ENCODE peak calls at places on chromosomes 1 and 21, in six cellular contexts. R, G, X, B, J and D are unnamed samples.

GRCh38 chr1:86156571-86157455 is at the start of gene COL24A1:
- DNase-seq in B (peak), R (no peak), G (peak), X (no peak), J (no peak), D (peak)

GRCh38 chr1:168368131-168368530 is 87.5 kb downstream of the TBX19 start:
- DNase-seq in X (no peak), J (no peak), B (no peak), G (no peak), R (no peak), D (no peak)

GRCh38 chr1:55070765-55071164 is 31.4 kb downstream of the PCSK9 start:
- DNase-seq in R (no peak), G (peak), B (no peak), X (no peak), J (no peak), D (no peak)

GRCh38 chr1:58812926-58813325 is 29.1 kb upstream of the JUN start:
- DNase-seq in X (no peak), J (peak), B (no peak), R (peak), G (no peak), D (no peak)

GRCh38 chr1:1106510-1107221 is 9.2 kb downstream of the C1orf159 start:
- DNase-seq in X (no peak), B (no peak), R (no peak), J (no peak), G (peak), D (no peak)

GRCh38 chr1:116105996-116106395 is 5.2 kb upstream of the MAB21L3 start:
- DNase-seq in J (no peak), G (no peak), R (no peak), X (no peak), B (no peak), D (no peak)

GRCh38 chr1:22454476-22455056 is 2.9 kb downstream of the ZBTB40 start:
- DNase-seq in X (no peak), B (no peak), J (no peak), R (no peak), G (no peak), D (no peak)

GRCh38 chr1:169892819-169893644 is 664 bp downstream of the SCYL3 start:
- DNase-seq in B (peak), X (no peak), G (no peak), J (no peak), R (no peak), D (peak)

GRCh38 chr21:41433566-41433965 is 7.5 kb downstream of the MX1 start:
- DNase-seq in B (no peak), G (no peak), R (no peak), X (no peak), J (no peak), D (no peak)

GRCh38 chr21:45539796-45540600 is 2.2 kb downstream of the SLC19A1 start:
- DNase-seq in B (no peak), G (peak), J (no peak), R (no peak), X (peak), D (peak)

GRCh38 chr1:206674745-206675175 is 9.9 kb upstream of the MAPKAPK2 start:
- DNase-seq in J (no peak), R (no peak), G (peak), B (peak), X (peak), D (no peak)

GRCh38 chr1:23736437-23737134 is 6.7 kb upstream of the ELOA start:
- DNase-seq in B (no peak), G (no peak), R (no peak), J (no peak), X (no peak), D (no peak)

GRCh38 chr1:236417325-236417724 is 23.2 kb downstream of the EDARADD start:
- DNase-seq in G (no peak), X (no peak), B (no peak), R (no peak), J (no peak), D (no peak)

GRCh38 chr21:17250651-17251294 is 262.1 kb upstream of the CXADR start:
- DNase-seq in B (no peak), G (no peak), J (no peak), X (no peak), R (no peak), D (no peak)

GRCh38 chr1:1440941-1441888 is 5.7 kb downstream of the VWA1 start:
- DNase-seq in X (no peak), G (peak), B (no peak), R (peak), J (peak), D (peak)

GRCh38 chr1:1947493-1947892 is 28.4 kb upstream of the TMEM52 start:
- DNase-seq in X (no peak), G (peak), B (no peak), J (no peak), R (no peak), D (no peak)

GRCh38 chr1:118563969-118564951 is 379.2 kb upstream of the SPAG17 start:
- DNase-seq in J (no peak), B (no peak), R (no peak), X (no peak), G (no peak), D (no peak)

GRCh38 chr1:218468707-218469106 is 123.6 kb downstream of the TGFB2 start:
- DNase-seq in G (no peak), B (no peak), R (no peak), J (no peak), X (no peak), D (no peak)

GRCh38 chr1:224565186-224565585 is 50.9 kb upstream of the CNIH3 start:
- DNase-seq in B (peak), G (no peak), R (no peak), X (no peak), J (no peak), D (no peak)

GRCh38 chr1:231500666-231501065 is 27.8 kb upstream of the TSNAX start:
- DNase-seq in J (no peak), G (no peak), X (no peak), B (no peak), R (no peak), D (no peak)

GRCh38 chr1:228374711-228375577 is 31.7 kb downstream of the TRIM11 start:
- DNase-seq in J (no peak), R (no peak), G (peak), X (peak), B (peak), D (no peak)

GRCh38 chr1:24963099-24963872 is 33.2 kb upstream of the RUNX3 start:
- DNase-seq in X (no peak), J (no peak), B (no peak), R (no peak), G (no peak), D (peak)

GRCh38 chr1:225915538-225915991 is 8.5 kb downstream of the PYCR2 start:
- DNase-seq in R (no peak), X (no peak), J (no peak), G (no peak), B (no peak), D (no peak)

GRCh38 chr1:1253972-1254666 is 7.6 kb upstream of the C1QTNF12 start:
- DNase-seq in B (no peak), R (no peak), J (no peak), G (no peak), X (no peak), D (no peak)

GRCh38 chr21:17454315-17455027 is 58.4 kb upstream of the CXADR start:
- DNase-seq in B (peak), R (no peak), G (no peak), J (no peak), X (no peak), D (peak)

GRCh38 chr1:212819704-212820103 is 27.7 kb downstream of the SPATA45 start:
- DNase-seq in X (no peak), J (no peak), G (no peak), R (no peak), B (peak), D (no peak)

GRCh38 chr21:42711667-42712066 is 58.2 kb downstream of the PDE9A start:
- DNase-seq in B (no peak), X (no peak), J (no peak), G (no peak), R (no peak), D (no peak)

GRCh38 chr1:155113450-155113985 is 14.2 kb upstream of the EFNA1 start:
- DNase-seq in B (no peak), R (no peak), X (no peak), J (no peak), G (no peak), D (no peak)

GRCh38 chr1:236851871-236852270 is 56.8 kb downstream of the MTR start:
- DNase-seq in B (peak), G (no peak), R (no peak), J (no peak), X (no peak), D (no peak)

GRCh38 chr1:172359531-172359991 is 60.9 kb upstream of the C1orf105 start:
- DNase-seq in R (no peak), X (no peak), J (no peak), B (peak), G (no peak), D (no peak)

GRCh38 chr1:172356620-172357019 is 63.9 kb upstream of the C1orf105 start:
- DNase-seq in R (no peak), G (no peak), B (peak), J (no peak), X (no peak), D (no peak)

GRCh38 chr1:172360511-172360910 is 60.0 kb upstream of the C1orf105 start:
- DNase-seq in X (no peak), J (no peak), G (no peak), B (no peak), R (no peak), D (no peak)

GRCh38 chr1:172360960-172361359 is 59.5 kb upstream of the C1orf105 start:
- DNase-seq in G (no peak), B (no peak), J (no peak), X (no peak), R (no peak), D (no peak)

GRCh38 chr1:172357753-172358152 is 62.7 kb upstream of the C1orf105 start:
- DNase-seq in B (no peak), G (no peak), J (no peak), R (no peak), X (no peak), D (no peak)
- H3K4me3 ChIP-seq in B (no peak), G (no peak), J (peak), R (no peak), X (peak), D (no peak)

GRCh38 chr1:161096015-161096414 is 2.1 kb upstream of the KLHDC9 start:
- DNase-seq in X (no peak), G (no peak), B (no peak), R (no peak), J (no peak), D (no peak)

GRCh38 chr1:161100534-161100933 is 2.4 kb downstream of the KLHDC9 start:
- DNase-seq in G (no peak), R (no peak), B (no peak), X (no peak), J (no peak), D (no peak)

GRCh38 chr1:161096514-161096913 is 1.6 kb upstream of the KLHDC9 start:
- DNase-seq in G (no peak), B (peak), J (no peak), X (no peak), R (no peak), D (no peak)

GRCh38 chr1:161098161-161099068 is at the start of gene KLHDC9:
- DNase-seq in B (peak), J (peak), G (peak), X (no peak), R (peak), D (peak)

DNA sequence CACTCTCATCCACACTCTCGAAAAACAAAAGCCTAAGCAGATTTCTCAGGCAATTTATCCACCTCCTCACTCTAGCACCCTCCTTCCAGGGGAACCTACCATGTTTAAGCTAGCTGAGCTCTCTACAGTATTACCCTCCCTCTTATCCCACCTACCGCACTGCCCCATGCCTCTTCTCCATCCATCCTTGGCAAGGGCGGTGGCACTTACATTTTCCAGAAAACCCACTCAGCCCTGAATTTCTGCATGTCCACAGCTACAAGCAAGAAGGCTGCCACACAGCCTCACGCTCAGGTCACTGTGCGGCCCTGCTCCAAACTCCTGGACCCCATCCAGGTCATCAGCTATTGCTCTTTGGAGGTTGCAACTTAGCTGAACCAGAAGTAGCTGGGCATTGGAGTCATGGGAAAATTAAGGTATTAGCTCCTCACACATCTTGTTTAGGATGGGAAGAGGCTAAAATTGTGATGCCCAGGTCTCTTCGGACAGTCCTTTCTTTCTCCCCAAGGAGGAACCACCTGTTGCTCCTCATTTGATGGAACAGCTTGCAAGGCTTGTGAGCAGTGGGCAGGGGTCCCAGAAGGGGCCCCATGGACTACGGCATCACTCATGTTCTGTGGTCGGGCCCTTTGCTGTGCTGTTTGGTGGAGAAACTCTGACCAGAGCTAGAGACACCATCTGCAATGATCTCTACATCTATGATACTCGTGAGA is 1.1 kb downstream of the KLHDC9 start:
- DNase-seq in R (no peak), X (no peak), G (no peak), J (no peak), B (no peak), D (no peak)
- H3K4me3 ChIP-seq in R (no peak), X (peak), G (no peak), J (no peak), B (no peak), D (no peak)

DNA sequence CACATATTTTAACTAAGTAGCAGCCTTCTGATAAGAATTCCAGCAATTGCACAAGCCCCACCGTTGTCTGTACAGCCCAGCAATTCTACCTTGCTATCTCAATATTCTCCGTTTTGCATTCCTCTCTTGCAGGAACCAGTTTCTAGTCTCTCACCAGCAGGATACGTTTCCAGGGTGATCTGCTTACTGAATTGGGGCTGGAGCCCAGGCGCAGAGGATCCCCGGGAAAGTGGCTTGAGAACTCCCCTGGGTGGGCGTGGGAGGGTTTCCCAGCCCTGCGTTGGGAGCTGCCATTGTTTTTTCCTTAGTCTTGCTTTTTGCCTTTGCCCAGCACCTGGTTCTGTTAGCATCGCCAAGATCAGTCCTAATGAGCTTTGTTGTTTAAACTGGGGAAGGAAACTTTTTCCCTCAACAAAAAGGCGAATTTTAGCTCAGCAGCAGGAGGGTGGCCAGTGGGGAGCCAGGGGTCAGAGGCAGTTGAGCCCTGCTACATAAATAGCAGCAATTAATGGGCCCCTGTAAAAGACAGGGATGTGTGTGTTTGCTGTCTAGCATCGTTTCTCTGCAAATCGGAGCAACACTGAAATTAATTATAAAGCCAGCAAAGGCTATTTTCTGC is 36.4 kb downstream of the HUNK start:
- DNase-seq in G (no peak), R (no peak), B (peak), J (no peak), X (no peak), D (no peak)
- H3K4me3 ChIP-seq in G (no peak), R (no peak), B (no peak), J (no peak), X (no peak), D (no peak)

DNA sequence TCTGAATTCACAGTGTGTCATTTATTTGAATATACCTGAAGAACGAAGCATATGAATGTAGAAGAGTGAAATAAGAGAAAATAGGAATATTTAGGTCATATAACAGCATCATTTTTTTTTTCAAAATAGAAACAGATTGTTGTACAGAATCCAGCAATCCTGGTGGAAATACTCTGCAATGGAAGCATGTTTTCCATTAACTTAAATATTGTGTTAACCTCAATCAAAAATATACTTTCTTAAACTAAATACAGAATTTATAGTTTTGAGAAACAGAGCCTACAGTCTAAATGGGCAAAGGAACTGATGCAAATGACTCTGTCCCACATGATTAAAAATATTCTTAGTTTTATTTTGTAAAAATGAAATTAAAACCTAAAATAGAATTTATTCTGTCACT is 322.7 kb downstream of the LTN1 start:
- DNase-seq in J (no peak), R (no peak), G (no peak), X (no peak), B (no peak), D (no peak)
- H3K4me3 ChIP-seq in J (no peak), R (no peak), G (no peak), X (no peak), B (no peak), D (no peak)

DNA sequence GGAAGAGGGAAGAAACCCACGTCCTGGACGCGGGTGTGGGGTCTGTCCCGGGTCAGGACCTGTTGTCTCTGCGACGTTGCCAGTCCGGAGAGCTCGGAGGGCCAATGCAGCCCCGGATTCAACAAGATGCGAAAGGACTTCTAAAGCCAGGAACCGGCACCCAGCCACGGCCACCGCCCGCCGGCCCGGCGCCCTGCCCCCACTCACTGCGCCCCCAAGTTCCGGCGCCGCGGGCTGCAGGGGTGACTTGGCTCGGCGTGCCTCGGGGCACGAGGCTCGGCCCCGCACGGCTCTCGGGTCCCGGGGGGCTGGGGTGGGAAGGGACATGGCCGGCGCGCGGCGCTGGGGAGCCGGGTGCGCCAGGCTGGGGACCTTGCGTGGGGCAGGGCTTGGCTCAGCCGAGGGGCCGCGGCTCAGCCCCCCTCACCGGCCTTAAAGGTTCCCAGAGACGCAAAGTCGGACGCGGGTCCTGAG is 51.8 kb upstream of the H6PD start:
- DNase-seq in G (peak), R (no peak), J (no peak), X (no peak), B (no peak), D (peak)
- H3K4me3 ChIP-seq in G (peak), R (no peak), J (peak), X (peak), B (peak), D (peak)

GRCh38 chr1:7070389-7071029 is 285.3 kb downstream of the CAMTA1 start:
- DNase-seq in R (peak), J (peak), B (peak), G (no peak), X (no peak), D (peak)
- H3K4me3 ChIP-seq in R (no peak), J (no peak), B (peak), G (no peak), X (peak), D (no peak)

GRCh38 chr1:94246692-94247145 is 9.3 kb upstream of the ARHGAP29 start:
- DNase-seq in R (no peak), X (no peak), J (no peak), B (no peak), G (no peak), D (no peak)
- H3K4me3 ChIP-seq in R (no peak), X (peak), J (no peak), B (peak), G (peak), D (peak)

DNA sequence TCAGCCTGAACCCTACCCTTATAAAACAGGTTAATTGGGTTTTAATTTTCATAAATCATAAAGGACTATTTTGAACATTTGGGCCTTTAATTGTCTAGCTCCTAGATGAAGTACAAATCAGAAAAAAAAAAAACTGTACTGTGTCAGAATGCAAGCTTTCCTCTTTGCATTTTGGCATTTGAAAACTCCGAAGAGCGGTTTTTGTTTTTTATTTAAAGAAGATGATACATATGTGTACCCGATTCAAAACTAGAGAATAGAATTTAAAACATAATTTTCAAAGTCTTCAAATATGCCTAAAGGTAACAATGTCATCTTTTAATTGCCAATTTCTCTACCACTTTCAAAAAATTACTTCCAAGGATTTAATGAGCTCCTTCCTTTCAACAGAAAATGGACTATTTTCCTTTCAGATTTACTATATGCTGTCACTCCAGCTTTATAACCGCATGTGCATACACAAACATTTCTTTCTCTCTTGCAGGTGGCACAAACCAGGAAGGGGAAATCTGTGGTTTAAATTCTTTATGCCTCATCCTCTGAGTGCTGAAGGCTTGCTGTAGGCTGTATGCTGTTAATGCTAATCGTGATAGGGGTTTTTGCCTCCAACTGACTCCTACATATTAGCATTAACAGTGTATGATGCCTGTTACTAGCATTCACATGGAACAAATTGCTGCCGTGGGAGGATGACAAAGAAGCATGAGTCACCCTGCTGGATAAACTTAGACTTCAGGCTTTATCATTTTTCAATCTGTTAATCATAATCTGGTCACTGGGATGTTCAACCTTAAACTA is 33.7 kb downstream of the MRPL39 start:
- DNase-seq in X (no peak), J (peak), R (no peak), G (no peak), B (peak), D (no peak)
- H3K4me3 ChIP-seq in X (no peak), J (peak), R (peak), G (no peak), B (no peak), D (no peak)